ENCODE peak calls at places on chromosome 9, in seven cellular contexts. I is A549, P is stomach, F is uterus, V is breast epithelium, T is Peyer's patch, W is body of pancreas. X is an unnamed sample.

GRCh38 chr9:121266906-121267650 is 884 bp upstream of the GSN start:
- DNase-seq in I (no peak), P (no peak), F (no peak), V (no peak), T (no peak), W (no peak), X (no peak)

GRCh38 chr9:129312251-129312650 is 134.2 kb upstream of the IER5L start:
- DNase-seq in I (no peak), P (no peak), F (no peak), V (peak; percentile 28), T (no peak), W (no peak), X (no peak)

GRCh38 chr9:127447416-127448111 is 3.6 kb downstream of the RPL12 start:
- DNase-seq in I (no peak), P (no peak), F (no peak), V (no peak), T (no peak), W (no peak), X (no peak)

GRCh38 chr9:76810377-76810957 is 46.2 kb downstream of the PCA3 start:
- DNase-seq in I (peak; percentile 8), P (no peak), F (peak; percentile 54), V (no peak), T (no peak), W (peak; percentile 40), X (peak; percentile 36)

GRCh38 chr9:82168585-82168984 is 180.0 kb downstream of the SPATA31D1 start:
- DNase-seq in I (no peak), P (no peak), F (no peak), V (no peak), T (no peak), W (no peak), X (no peak)

GRCh38 chr9:83598487-83598886 is 24.5 kb upstream of the IDNK start:
- DNase-seq in I (no peak), P (no peak), F (no peak), V (no peak), T (no peak), W (no peak), X (no peak)

GRCh38 chr9:21294325-21294724 is 10.8 kb downstream of the IFNA5 start:
- DNase-seq in I (peak; percentile 23), P (no peak), F (no peak), V (no peak), T (no peak), W (peak; percentile 75), X (no peak)

GRCh38 chr9:84570482-84571154 is 98.9 kb upstream of the NTRK2 start:
- DNase-seq in I (no peak), P (no peak), F (no peak), V (no peak), T (no peak), W (no peak), X (no peak)

GRCh38 chr9:126203313-126203712 is 123.3 kb upstream of the MVB12B start:
- DNase-seq in I (no peak), P (no peak), F (no peak), V (no peak), T (no peak), W (no peak), X (no peak)

GRCh38 chr9:122332083-122332482 is 38.7 kb upstream of the PTGS1 start:
- DNase-seq in I (no peak), P (no peak), F (peak; percentile 32), V (no peak), T (no peak), W (no peak), X (no peak)

GRCh38 chr9:98326402-98327248 is 71.2 kb upstream of the TBC1D2 start:
- DNase-seq in I (no peak), P (no peak), F (no peak), V (no peak), T (no peak), W (no peak), X (no peak)

GRCh38 chr9:118268046-118268445 is 563.8 kb downstream of the TLR4 start:
- DNase-seq in I (no peak), P (no peak), F (no peak), V (no peak), T (no peak), W (no peak), X (no peak)

GRCh38 chr9:135226369-135227050 is 139.0 kb downstream of the OLFM1 start:
- DNase-seq in I (no peak), P (no peak), F (no peak), V (no peak), T (no peak), W (peak; percentile 3), X (no peak)

GRCh38 chr9:114389612-114390368 is 2.0 kb upstream of the AKNA start:
- DNase-seq in I (no peak), P (no peak), F (no peak), V (no peak), T (peak; percentile 73), W (no peak), X (no peak)

GRCh38 chr9:111937781-111938426 is 41.3 kb downstream of the UGCG start:
- DNase-seq in I (no peak), P (no peak), F (peak; percentile 28), V (no peak), T (peak; percentile 75), W (no peak), X (peak; percentile 38)

GRCh38 chr9:3835393-3835792 is 309.6 kb upstream of the RFX3 start:
- DNase-seq in I (no peak), P (no peak), F (no peak), V (no peak), T (no peak), W (no peak), X (no peak)

GRCh38 chr9:113738506-113738897 is 137.6 kb upstream of the ZNF618 start:
- DNase-seq in I (peak; percentile 20), P (no peak), F (no peak), V (no peak), T (no peak), W (no peak), X (no peak)

GRCh38 chr9:127778280-127779135 is at the start of gene SH2D3C:
- DNase-seq in I (no peak), P (no peak), F (no peak), V (no peak), T (peak; percentile 83), W (no peak), X (no peak)

GRCh38 chr9:137167752-137168574 is 1.9 kb downstream of the LRRC26 start:
- DNase-seq in I (no peak), P (peak; percentile 76), F (no peak), V (no peak), T (no peak), W (peak; percentile 41), X (no peak)
- H3K4me3 ChIP-seq in I (peak overlapping the region; percentile 47), P (peak overlapping the region; percentile 56), F (peak overlapping the region; percentile 11), V (peak overlapping the region; percentile 72), T (peak overlapping the region; percentile 55), W (no peak overlapping the region), X (peak overlapping the region; percentile 18)

DNA sequence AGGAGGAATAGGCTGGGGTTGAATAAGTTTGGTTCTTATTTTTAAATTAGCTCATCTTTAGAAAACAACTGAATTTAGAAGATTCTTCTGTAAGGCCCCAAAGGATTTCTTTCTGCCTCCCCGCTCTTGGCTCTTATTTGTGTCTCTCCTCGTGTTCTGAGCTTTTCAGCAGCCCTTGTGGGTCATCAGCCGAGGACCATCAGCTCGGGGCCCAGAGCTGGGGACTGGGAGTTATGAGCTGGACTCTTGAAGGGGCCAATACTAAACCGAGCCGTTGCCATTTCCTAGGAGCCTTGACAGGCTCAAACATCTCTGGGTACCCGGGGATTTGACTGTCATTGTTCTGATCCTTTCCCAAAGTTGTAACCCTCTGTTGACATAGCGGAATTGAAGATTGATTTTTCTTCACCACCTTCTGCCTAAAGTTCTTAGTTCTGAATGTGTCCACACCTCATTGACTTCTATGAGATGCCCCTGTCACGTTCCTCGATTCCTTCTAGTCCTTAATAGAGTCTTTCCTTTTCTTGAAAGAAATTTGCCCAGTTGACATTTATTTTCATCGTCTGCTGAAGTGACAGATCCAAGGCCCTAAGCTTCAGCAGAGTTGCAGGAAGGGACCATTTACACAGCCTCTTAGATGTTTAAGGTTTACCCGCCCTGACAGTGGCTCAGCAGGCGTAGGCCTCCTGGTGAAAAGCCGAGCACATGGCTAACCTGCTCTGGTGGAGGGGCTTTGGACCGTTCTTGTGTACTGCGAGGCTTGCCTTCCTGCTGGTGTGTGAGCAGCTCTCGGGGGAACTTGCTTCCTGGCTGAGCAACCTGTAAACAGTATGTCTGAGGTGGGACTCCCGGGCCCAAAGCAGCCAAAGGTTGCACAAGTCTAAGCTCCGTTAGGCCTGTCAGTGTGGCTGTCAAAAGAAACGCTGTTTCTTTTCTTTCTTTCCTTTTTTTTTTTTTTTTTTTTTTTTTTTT is 24.0 kb downstream of the ABL1 start:
- DNase-seq in I (no peak), P (no peak), F (peak; percentile 41), V (no peak), T (no peak), W (no peak), X (no peak)
- H3K4me1 ChIP-seq in I (peaks cover 22% of the 10 kb centered on the region), P (peaks cover 70% of the 10 kb centered on the region), F (peaks cover 14% of the 10 kb centered on the region), V (peaks cover 17% of the 10 kb centered on the region), T (peaks cover 6% of the 10 kb centered on the region), W (no peaks in the 10 kb centered on the region), X (peaks cover 5% of the 10 kb centered on the region)

DNA sequence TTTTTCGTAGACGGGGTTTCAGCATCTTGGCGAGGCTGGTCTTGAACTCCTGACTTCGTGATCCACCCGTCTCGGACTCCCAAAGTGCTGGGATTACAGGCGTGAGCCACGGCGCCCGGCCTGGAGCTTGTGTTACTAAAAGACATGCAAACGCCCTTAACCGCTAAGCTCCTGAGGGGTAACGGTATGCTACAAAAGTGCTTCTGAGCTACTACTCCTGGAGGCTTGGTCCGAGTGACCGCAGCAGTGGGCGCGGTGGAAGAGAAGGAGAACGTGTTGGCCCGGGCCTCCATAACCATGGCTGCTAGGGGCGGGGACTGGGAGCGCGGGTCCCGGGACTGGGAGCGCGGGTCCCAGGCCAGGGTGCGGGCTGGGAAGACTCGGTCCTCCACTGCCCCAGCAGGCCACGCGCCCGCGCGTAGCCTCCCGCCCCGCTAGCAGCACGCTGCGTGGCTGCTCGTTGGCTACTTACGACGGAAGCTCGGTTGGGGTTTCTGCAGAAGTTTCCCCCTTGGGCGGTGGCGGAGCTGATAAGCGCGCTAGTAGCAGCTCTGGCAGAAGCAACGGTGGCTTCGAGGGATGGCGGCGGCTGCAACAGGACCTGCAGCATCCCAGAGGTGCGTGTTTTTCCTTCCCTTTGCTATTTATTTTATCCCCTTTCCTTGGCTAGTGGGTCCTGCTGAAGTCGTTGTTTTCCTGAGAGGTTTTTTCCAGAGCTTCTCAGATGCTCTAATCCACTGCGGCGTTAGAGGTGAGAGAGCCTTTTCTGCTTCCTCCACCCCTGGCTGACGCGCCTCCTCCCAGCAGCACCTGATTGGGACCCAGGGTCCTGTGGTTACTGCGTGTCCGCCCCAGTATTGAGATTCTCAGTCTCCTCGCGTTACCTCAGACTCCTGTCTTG is 69.3 kb upstream of the CCDC180 start:
- DNase-seq in I (peak; percentile 65), P (peak; percentile 76), F (peak; percentile 56), V (peak; percentile 73), T (peak; percentile 83), W (peak; percentile 82), X (peak; percentile 63)
- TF ChIP-seq POLR2A in I (peak; percentile 42), P (no peak), F (no peak), V (no peak), T (peak; percentile 25), W (peak; percentile 68), X (no peak)

DNA sequence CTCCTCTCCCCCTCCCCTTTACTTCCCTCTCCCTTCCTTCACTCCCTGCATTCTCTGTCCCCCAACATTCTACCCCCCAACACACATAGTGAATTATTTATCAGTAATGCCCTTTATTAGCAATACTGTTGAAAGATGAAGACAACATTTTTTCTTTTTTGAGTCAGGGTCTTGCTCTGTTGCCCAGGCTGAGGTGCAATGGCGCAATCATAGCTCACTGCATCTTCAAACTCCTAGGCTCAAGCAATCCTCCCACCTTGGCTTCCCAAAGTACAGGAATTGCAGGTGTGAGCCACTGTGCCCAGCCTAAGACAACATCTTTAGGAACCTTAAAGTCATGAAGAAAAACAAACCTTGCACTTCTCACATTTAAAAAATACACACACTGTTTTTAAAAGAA is 130.6 kb downstream of the ZNF462 start:
- DNase-seq in I (no peak), P (no peak), F (no peak), V (no peak), T (no peak), W (no peak), X (no peak)
- H3K4me3 ChIP-seq in I (no peak overlapping the region), P (no peak overlapping the region), F (no peak overlapping the region), V (no peak overlapping the region), T (no peak overlapping the region), W (no peak overlapping the region), X (no peak overlapping the region)

X was measured in ovary.